ENCODE peak calls at places on chromosomes 2 and 18, in five cellular contexts. F is iris pigment epithelial cell, D is small intestine, M is islet precursor cell, E is progenitor cell of endocrine pancreas. W is an unnamed sample.

GRCh38 chr2:25079050-25079635 is 37.3 kb downstream of the EFR3B start:
- DNase-seq in F (no peak), D (no peak), M (no peak), E (no peak), W (no peak)

GRCh38 chr2:20352230-20353216 is 1.9 kb upstream of the PUM2 start:
- DNase-seq in F (no peak), D (no peak), M (peak), E (no peak), W (no peak)

GRCh38 chr18:74283255-74283554 is 8.6 kb downstream of the CYB5A start:
- DNase-seq in F (no peak), D (no peak), M (no peak), E (no peak), W (no peak)

GRCh38 chr2:240375024-240375645 is 60.3 kb upstream of the GPC1 start:
- DNase-seq in F (no peak), D (no peak), M (no peak), E (no peak), W (no peak)

GRCh38 chr18:68449292-68449691 is 265.6 kb downstream of the TMX3 start:
- DNase-seq in F (peak), D (no peak), M (no peak), E (no peak), W (peak)

GRCh38 chr2:218273908-218274249 is 3.6 kb downstream of the PNKD start:
- DNase-seq in F (no peak), D (no peak), M (no peak), E (no peak), W (no peak)

GRCh38 chr2:20129320-20130274 is 78.2 kb upstream of the LAPTM4A start:
- DNase-seq in F (no peak), D (peak), M (no peak), E (no peak), W (no peak)

GRCh38 chr2:120461092-120461491 is 115.2 kb downstream of the INHBB start:
- DNase-seq in F (no peak), D (no peak), M (no peak), E (no peak), W (no peak)

GRCh38 chr2:183123117-183123958 is 905 bp upstream of the NUP35 start:
- DNase-seq in F (no peak), D (no peak), M (no peak), E (no peak), W (no peak)

GRCh38 chr2:206867006-206867405 is 72.3 kb upstream of the CPO start:
- DNase-seq in F (no peak), D (no peak), M (no peak), E (no peak), W (no peak)

GRCh38 chr2:71897145-71897495 is 250.5 kb downstream of the CYP26B1 start:
- DNase-seq in F (no peak), D (no peak), M (peak), E (no peak), W (no peak)

GRCh38 chr2:161836664-161837063 is 212.4 kb downstream of the SLC4A10 start:
- DNase-seq in F (no peak), D (no peak), M (no peak), E (no peak), W (no peak)

GRCh38 chr2:58101500-58101899 is 54.9 kb downstream of the VRK2 start:
- DNase-seq in F (peak), D (no peak), M (no peak), E (no peak), W (peak)

GRCh38 chr2:151826737-151827157 is 1.5 kb downstream of the ARL5A start:
- DNase-seq in F (peak), D (no peak), M (no peak), E (no peak), W (peak)

GRCh38 chr2:132542953-132543569 is 126.5 kb downstream of the GPR39 start:
- DNase-seq in F (peak), D (no peak), M (peak), E (no peak), W (peak)

GRCh38 chr2:240407090-240407489 is 28.4 kb upstream of the GPC1 start:
- DNase-seq in F (no peak), D (no peak), M (peak), E (no peak), W (no peak)

GRCh38 chr2:108215794-108216211 is 24.0 kb upstream of the SULT1C3 start:
- DNase-seq in F (peak), D (peak), M (peak), E (no peak), W (peak)

GRCh38 chr2:163155279-163155883 is 316.8 kb upstream of the KCNH7 start:
- DNase-seq in F (peak), D (peak), M (no peak), E (no peak), W (peak)

GRCh38 chr2:144402282-144402681 is 117.6 kb downstream of the ZEB2 start:
- DNase-seq in F (no peak), D (no peak), M (peak), E (no peak), W (peak)

GRCh38 chr18:26765498-26765897 is 100.0 kb downstream of the AQP4 start:
- DNase-seq in F (no peak), D (no peak), M (no peak), E (no peak), W (no peak)

GRCh38 chr2:39411186-39411944 is 25.7 kb downstream of the MAP4K3 start:
- DNase-seq in F (peak), D (peak), M (no peak), E (no peak), W (peak)

GRCh38 chr2:219616550-219616949 is 10.9 kb upstream of the SLC4A3 start:
- DNase-seq in F (no peak), D (no peak), M (no peak), E (no peak), W (no peak)

GRCh38 chr2:42663106-42663755 is 94.8 kb downstream of the MTA3 start:
- DNase-seq in F (peak), D (peak), M (peak), E (peak), W (peak)

GRCh38 chr2:240186191-240186725 is 45.8 kb upstream of the OTOS start:
- DNase-seq in F (no peak), D (no peak), M (no peak), E (no peak), W (no peak)

GRCh38 chr2:33746401-33746800 is 147.3 kb upstream of the FAM98A start:
- DNase-seq in F (no peak), D (no peak), M (no peak), E (no peak), W (no peak)

GRCh38 chr2:129735576-129735975 is 243.9 kb upstream of the RAB6C start:
- DNase-seq in F (no peak), D (no peak), M (no peak), E (no peak), W (no peak)

GRCh38 chr2:240466579-240467148 is 31.2 kb downstream of the GPC1 start:
- DNase-seq in F (no peak), D (no peak), M (peak), E (peak), W (no peak)

GRCh38 chr2:47657886-47658577 is 124.9 kb upstream of the MSH6 start:
- DNase-seq in F (no peak), D (no peak), M (no peak), E (no peak), W (no peak)

GRCh38 chr2:104871566-104872033 is 17.7 kb downstream of the POU3F3 start:
- DNase-seq in F (no peak), D (no peak), M (no peak), E (no peak), W (no peak)

GRCh38 chr18:21450503-21450902 is 150.0 kb downstream of the ESCO1 start:
- DNase-seq in F (no peak), D (no peak), M (no peak), E (no peak), W (no peak)

GRCh38 chr2:45826889-45827635 is 175.6 kb downstream of the PRKCE start:
- DNase-seq in F (peak), D (no peak), M (peak), E (no peak), W (peak)

GRCh38 chr2:8508766-8509165 is 173.1 kb upstream of the ID2 start:
- DNase-seq in F (no peak), D (no peak), M (no peak), E (no peak), W (no peak)

GRCh38 chr18:73060666-73061270 is 193.0 kb upstream of the NETO1 start:
- DNase-seq in F (no peak), D (no peak), M (no peak), E (no peak), W (no peak)

GRCh38 chr18:23274638-23275482 is 139.6 kb downstream of the CABLES1 start:
- DNase-seq in F (no peak), D (no peak), M (no peak), E (no peak), W (no peak)

GRCh38 chr2:235658371-235659174 is 164.7 kb downstream of the AGAP1 start:
- DNase-seq in F (no peak), D (peak), M (no peak), E (no peak), W (peak)

GRCh38 chr18:35979112-35979511 is 6.6 kb downstream of the RMP24 start:
- DNase-seq in F (no peak), D (no peak), M (no peak), E (no peak), W (no peak)

GRCh38 chr2:82879803-82880202 is 1579.3 kb downstream of the SUCLG1 start:
- DNase-seq in F (no peak), D (no peak), M (no peak), E (no peak), W (no peak)

GRCh38 chr2:52112141-52112540 is 1080.2 kb upstream of the NRXN1 start:
- DNase-seq in F (no peak), D (no peak), M (no peak), E (no peak), W (no peak)